ENCODE peak calls at places on chromosomes 1 and 21, in five cellular contexts. One of them, this sample, is unnamed.

GRCh38 chr1:71755441-71755840 is 526.9 kb downstream of the NEGR1 start:
- DNase-seq in colonic mucosa: no peak
- DNase-seq in ureter: no peak
- DNase-seq in A172: no peak
- DNase-seq in omental fat pad: no peak
- DNase-seq in this sample: no peak

GRCh38 chr1:152718238-152718637 is 10.3 kb downstream of the LCE4A start:
- DNase-seq in colonic mucosa: no peak
- DNase-seq in ureter: no peak
- DNase-seq in A172: no peak
- DNase-seq in omental fat pad: no peak
- DNase-seq in this sample: no peak

GRCh38 chr1:52253421-52253820 is 111.5 kb downstream of the ZFYVE9 start:
- DNase-seq in colonic mucosa: no peak
- DNase-seq in ureter: no peak
- DNase-seq in A172: no peak
- DNase-seq in omental fat pad: no peak
- DNase-seq in this sample: no peak

GRCh38 chr1:95233737-95234493 is at the start of gene RWDD3:
- DNase-seq in colonic mucosa: peak
- DNase-seq in ureter: peak
- DNase-seq in A172: peak
- DNase-seq in omental fat pad: peak
- DNase-seq in this sample: peak

GRCh38 chr1:223136086-223136485 is 7.0 kb downstream of the TLR5 start:
- DNase-seq in colonic mucosa: no peak
- DNase-seq in ureter: no peak
- DNase-seq in A172: no peak
- DNase-seq in omental fat pad: no peak
- DNase-seq in this sample: no peak

GRCh38 chr21:41610042-41610839 is 102.3 kb upstream of the TMPRSS2 start:
- DNase-seq in colonic mucosa: peak
- DNase-seq in ureter: peak
- DNase-seq in A172: peak
- DNase-seq in omental fat pad: no peak
- DNase-seq in this sample: peak

GRCh38 chr1:32816676-32817158 is 441 bp downstream of the YARS1 start:
- DNase-seq in colonic mucosa: no peak
- DNase-seq in ureter: no peak
- DNase-seq in A172: peak
- DNase-seq in omental fat pad: no peak
- DNase-seq in this sample: peak

GRCh38 chr1:201363455-201363854 is 14.0 kb downstream of the TNNT2 start:
- DNase-seq in colonic mucosa: no peak
- DNase-seq in ureter: no peak
- DNase-seq in A172: no peak
- DNase-seq in omental fat pad: no peak
- DNase-seq in this sample: no peak

GRCh38 chr1:190754769-190755168 is 277.1 kb upstream of the BRINP3 start:
- DNase-seq in colonic mucosa: no peak
- DNase-seq in ureter: no peak
- DNase-seq in A172: peak
- DNase-seq in omental fat pad: no peak
- DNase-seq in this sample: peak

GRCh38 chr1:58789322-58789856 is 5.5 kb upstream of the JUN start:
- DNase-seq in colonic mucosa: no peak
- DNase-seq in ureter: no peak
- DNase-seq in A172: peak
- DNase-seq in omental fat pad: no peak
- DNase-seq in this sample: no peak

GRCh38 chr1:150973826-150974579 is 632 bp downstream of the CERS2 start:
- DNase-seq in colonic mucosa: peak
- DNase-seq in ureter: no peak
- DNase-seq in A172: peak
- DNase-seq in omental fat pad: no peak
- DNase-seq in this sample: peak

GRCh38 chr1:94020764-94021579 is 100.0 kb downstream of the ABCA4 start:
- DNase-seq in colonic mucosa: no peak
- DNase-seq in ureter: no peak
- DNase-seq in A172: peak
- DNase-seq in omental fat pad: no peak
- DNase-seq in this sample: peak

GRCh38 chr1:229225331-229225782 is 45.6 kb upstream of the RAB4A start:
- DNase-seq in colonic mucosa: peak
- DNase-seq in ureter: peak
- DNase-seq in A172: peak
- DNase-seq in omental fat pad: no peak
- DNase-seq in this sample: peak

This sample was measured in M059J.